ENCODE peak calls at places on chromosome 12, in six cellular contexts. V is H4; C is GM03348; S is Calu3; E is effector CD4-positive, alpha-beta T cell; B is activated T-helper 1 cell treated with Interleukin-2 at 50 U/mL for 16 hours. O is an unnamed sample.

GRCh38 chr12:32024884-32025599 is 65.8 kb downstream of the RESF1 start:
- DNase-seq in B (no peak), S (no peak), V (no peak), E (no peak), C (no peak), O (peak)

GRCh38 chr12:12925383-12925782 is 26.6 kb downstream of the GPRC5D start:
- DNase-seq in C (no peak), V (no peak), E (no peak), S (no peak), B (no peak), O (no peak)

GRCh38 chr12:4789776-4790175 is 69.6 kb downstream of the GALNT8 start:
- DNase-seq in E (no peak), V (no peak), C (no peak), B (no peak), S (no peak), O (no peak)

GRCh38 chr12:104886418-104887401 is 71.4 kb downstream of the SLC41A2 start:
- DNase-seq in S (no peak), V (peak), C (no peak), E (no peak), B (no peak), O (no peak)

GRCh38 chr12:122350444-122350843 is 72.0 kb downstream of the CLIP1 start:
- DNase-seq in B (no peak), C (peak), S (no peak), V (no peak), E (no peak), O (no peak)

GRCh38 chr12:39375206-39375808 is 67.6 kb downstream of the KIF21A start:
- DNase-seq in B (no peak), S (no peak), E (no peak), V (no peak), C (no peak), O (no peak)

GRCh38 chr12:124306686-124307555 is 12.0 kb downstream of the RFLNA start:
- DNase-seq in V (no peak), E (no peak), C (no peak), B (no peak), S (no peak), O (no peak)

GRCh38 chr12:42097971-42098370 is 46.7 kb downstream of the GXYLT1 start:
- DNase-seq in E (peak), B (no peak), S (no peak), V (no peak), C (no peak), O (no peak)

GRCh38 chr12:26266881-26267280 is 71.5 kb downstream of the SSPN start:
- DNase-seq in S (no peak), V (no peak), C (no peak), B (no peak), E (no peak), O (no peak)

GRCh38 chr12:74144396-74144795 is 393.2 kb upstream of the ATXN7L3B start:
- DNase-seq in B (no peak), S (no peak), C (no peak), E (no peak), V (no peak), O (no peak)

GRCh38 chr12:57152408-57153038 is 5.1 kb upstream of the LRP1-AS start:
- DNase-seq in S (no peak), V (no peak), B (no peak), C (peak), E (no peak), O (no peak)

GRCh38 chr12:7190268-7191055 is 976 bp downstream of the PEX5 start:
- DNase-seq in V (no peak), C (peak), S (peak), E (no peak), B (no peak), O (peak)

GRCh38 chr12:116389990-116390655 is 112.6 kb upstream of the MED13L start:
- DNase-seq in V (peak), S (no peak), B (no peak), C (peak), E (no peak), O (no peak)

GRCh38 chr12:39905152-39905551 is 200.7 kb downstream of the SLC2A13 start:
- DNase-seq in S (no peak), C (peak), E (no peak), V (peak), B (no peak), O (no peak)

GRCh38 chr12:117134059-117134458 is 34.8 kb upstream of the TESC start:
- DNase-seq in B (peak), V (no peak), E (peak), S (no peak), C (no peak), O (no peak)

GRCh38 chr12:14689996-14690395 is 6.4 kb downstream of the GUCY2C start:
- DNase-seq in B (no peak), S (no peak), E (no peak), C (no peak), V (no peak), O (no peak)

GRCh38 chr12:28611115-28611435 is 420.8 kb downstream of the CCDC91 start:
- DNase-seq in B (no peak), V (peak), C (peak), S (peak), E (no peak), O (no peak)

GRCh38 chr12:6200266-6201198 is at the start of gene CD9:
- DNase-seq in S (peak), E (no peak), B (no peak), V (peak), C (peak), O (peak)

GRCh38 chr12:133129368-133130037 is 571 bp downstream of the ZNF891 start:
- DNase-seq in C (no peak), V (no peak), S (no peak), B (no peak), E (no peak), O (peak)